ENCODE peak calls at places on chromosomes 1 and 21, in four cellular contexts. One of them, this sample, is unnamed.

GRCh38 chr1:151611288-151611790 is 511 bp upstream of the SNX27 start:
- DNase-seq in HepG2: peak
- DNase-seq in K562: peak
- DNase-seq in GM12878: no peak
- DNase-seq in this sample: no peak

GRCh38 chr21:45831991-45832740 is 149.4 kb upstream of the COL6A1 start:
- DNase-seq in K562: no peak
- DNase-seq in HepG2: no peak
- DNase-seq in GM12878: no peak
- DNase-seq in this sample: peak

GRCh38 chr1:31736675-31737074 is 27.5 kb downstream of the ADGRB2 start:
- DNase-seq in K562: no peak
- DNase-seq in HepG2: no peak
- DNase-seq in GM12878: no peak
- DNase-seq in this sample: no peak

GRCh38 chr1:32801096-32801713 is 16.0 kb downstream of the YARS1 start:
- DNase-seq in HepG2: no peak
- DNase-seq in GM12878: no peak
- DNase-seq in K562: no peak
- DNase-seq in this sample: no peak

GRCh38 chr1:168482106-168482505 is 61.7 kb downstream of the XCL2 start:
- DNase-seq in HepG2: peak
- DNase-seq in GM12878: no peak
- DNase-seq in K562: peak
- DNase-seq in this sample: no peak

GRCh38 chr1:156642265-156643185 is 608 bp downstream of the BCAN start:
- DNase-seq in HepG2: no peak
- DNase-seq in K562: no peak
- DNase-seq in GM12878: no peak
- DNase-seq in this sample: no peak

GRCh38 chr1:228540161-228540917 is 53.2 kb downstream of the RNF187 start:
- DNase-seq in HepG2: no peak
- DNase-seq in K562: no peak
- DNase-seq in GM12878: no peak
- DNase-seq in this sample: no peak

GRCh38 chr1:89978763-89979162 is 16.1 kb upstream of the ZNF326 start:
- DNase-seq in HepG2: no peak
- DNase-seq in GM12878: no peak
- DNase-seq in K562: no peak
- DNase-seq in this sample: no peak

GRCh38 chr1:1678581-1679380 is 13.8 kb downstream of the SLC35E2B start:
- DNase-seq in K562: peak
- DNase-seq in HepG2: peak
- DNase-seq in GM12878: peak
- DNase-seq in this sample: peak

GRCh38 chr21:23130308-23130707 is 2132.1 kb downstream of the NCAM2 start:
- DNase-seq in K562: no peak
- DNase-seq in GM12878: no peak
- DNase-seq in HepG2: no peak
- DNase-seq in this sample: no peak

GRCh38 chr1:7749126-7749525 is 22.0 kb upstream of the VAMP3 start:
- DNase-seq in HepG2: no peak
- DNase-seq in GM12878: no peak
- DNase-seq in K562: no peak
- DNase-seq in this sample: peak

GRCh38 chr1:60598055-60598910 is 484.1 kb upstream of the NFIA start:
- DNase-seq in K562: no peak
- DNase-seq in HepG2: no peak
- DNase-seq in GM12878: no peak
- DNase-seq in this sample: no peak

GRCh38 chr1:165911609-165912281 is 84.3 kb downstream of the UCK2 start:
- DNase-seq in GM12878: no peak
- DNase-seq in K562: no peak
- DNase-seq in HepG2: no peak
- DNase-seq in this sample: no peak

GRCh38 chr21:32278518-32279376 is at the start of gene MIS18A:
- DNase-seq in HepG2: peak
- DNase-seq in GM12878: peak
- DNase-seq in K562: peak
- DNase-seq in this sample: peak

GRCh38 chr21:32281531-32281930 is 2.7 kb upstream of the MIS18A start:
- DNase-seq in HepG2: no peak
- DNase-seq in GM12878: no peak
- DNase-seq in K562: no peak
- DNase-seq in this sample: no peak

GRCh38 chr21:32276671-32277070 is 2.2 kb downstream of the MIS18A start:
- DNase-seq in K562: no peak
- DNase-seq in GM12878: no peak
- DNase-seq in HepG2: peak
- DNase-seq in this sample: no peak

GRCh38 chr21:32279377-32279680 is 480 bp upstream of the MIS18A start:
- DNase-seq in GM12878: no peak
- DNase-seq in HepG2: no peak
- DNase-seq in K562: no peak
- DNase-seq in this sample: no peak

DNA sequence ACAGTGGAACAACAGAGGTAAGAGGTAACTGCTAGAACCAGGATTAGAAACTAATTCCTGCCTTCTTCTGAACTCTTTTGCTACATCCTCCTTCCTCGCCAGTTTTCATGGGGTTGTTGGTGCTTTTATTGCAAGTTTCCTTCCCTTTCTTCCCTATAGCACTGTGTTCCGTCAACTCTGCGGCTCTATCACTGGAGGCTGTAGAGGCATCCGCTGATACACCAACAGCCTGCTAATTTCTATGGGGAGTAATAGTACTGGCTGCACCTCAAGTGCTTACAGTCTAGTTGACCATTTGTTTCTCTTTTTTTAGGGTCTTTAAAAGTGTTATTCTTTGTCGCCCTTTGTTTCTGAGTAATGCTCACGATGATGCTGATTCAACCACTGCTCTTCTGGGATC is 781 bp downstream of the MIS18A start:
- DNase-seq in GM12878: no peak
- DNase-seq in K562: peak
- DNase-seq in HepG2: no peak
- DNase-seq in this sample: no peak
- TF ChIP-seq CBX5 in GM12878: no peak
- TF ChIP-seq CBX5 in K562: no peak
- TF ChIP-seq CBX5 in HepG2: no peak
- TF ChIP-seq CBX5 in this sample: no peak

GRCh38 chr1:155304558-155305063 is 3.4 kb upstream of the PKLR start:
- DNase-seq in K562: no peak
- DNase-seq in HepG2: peak
- DNase-seq in GM12878: no peak
- DNase-seq in this sample: no peak
- TF ChIP-seq CBX5 in K562: no peak
- TF ChIP-seq CBX5 in HepG2: no peak
- TF ChIP-seq CBX5 in GM12878: no peak
- TF ChIP-seq CBX5 in this sample: no peak

DNA sequence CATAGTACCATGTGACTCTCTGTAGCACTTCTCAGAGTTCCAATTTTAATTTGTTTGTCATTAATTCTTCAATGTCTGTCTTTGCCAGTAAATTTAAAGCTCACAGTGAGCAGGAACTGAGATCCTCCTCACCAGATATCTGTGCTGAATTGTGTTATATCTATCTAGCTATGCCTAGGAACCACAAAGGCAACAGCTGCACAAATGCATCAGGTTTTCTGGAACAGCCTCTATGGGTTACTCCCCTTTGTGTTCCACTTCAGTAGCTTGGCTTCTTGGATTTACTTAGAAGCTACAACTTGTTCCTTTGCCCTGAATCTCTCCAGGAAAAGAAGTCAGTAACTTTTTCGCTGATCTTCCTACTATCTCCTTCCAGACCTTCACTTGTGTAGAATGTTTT is 1237.8 kb upstream of the ADGRL4 start:
- DNase-seq in GM12878: no peak
- DNase-seq in HepG2: no peak
- DNase-seq in K562: no peak
- DNase-seq in this sample: no peak
- TF ChIP-seq CBX5 in GM12878: no peak
- TF ChIP-seq CBX5 in HepG2: no peak
- TF ChIP-seq CBX5 in K562: no peak
- TF ChIP-seq CBX5 in this sample: no peak

GRCh38 chr1:224730540-224730939 is 114.4 kb downstream of the CNIH3 start:
- DNase-seq in GM12878: no peak
- DNase-seq in K562: no peak
- DNase-seq in HepG2: no peak
- DNase-seq in this sample: no peak

GRCh38 chr1:224730950-224731349 is 114.8 kb downstream of the CNIH3 start:
- DNase-seq in K562: no peak
- DNase-seq in HepG2: no peak
- DNase-seq in GM12878: no peak
- DNase-seq in this sample: no peak

GRCh38 chr1:224727851-224728250 is 111.7 kb downstream of the CNIH3 start:
- DNase-seq in GM12878: no peak
- DNase-seq in K562: no peak
- DNase-seq in HepG2: no peak
- DNase-seq in this sample: no peak

GRCh38 chr1:224726783-224727182 is 110.7 kb downstream of the CNIH3 start:
- DNase-seq in K562: peak
- DNase-seq in GM12878: no peak
- DNase-seq in HepG2: no peak
- DNase-seq in this sample: no peak

GRCh38 chr1:224727351-224727750 is 111.2 kb downstream of the CNIH3 start:
- DNase-seq in GM12878: no peak
- DNase-seq in K562: no peak
- DNase-seq in HepG2: no peak
- DNase-seq in this sample: no peak
- TF ChIP-seq CBX5 in GM12878: no peak
- TF ChIP-seq CBX5 in K562: no peak
- TF ChIP-seq CBX5 in HepG2: no peak
- TF ChIP-seq CBX5 in this sample: no peak